ENCODE peak calls at places on chromosomes 6 and 20, in eight cellular contexts. One of them, this sample, is unnamed.

GRCh38 chr20:36908603-36909002 is 32.7 kb downstream of the TLDC2 start:
- DNase-seq in DND-41: no peak
- DNase-seq in neural crest cell: no peak
- DNase-seq in GM12865: peak
- DNase-seq in epithelial cell of esophagus: no peak
- DNase-seq in fibroblast of lung: no peak
- DNase-seq in endothelial cell: no peak
- DNase-seq in AG04450: no peak
- DNase-seq in this sample: no peak

GRCh38 chr6:52538921-52539354 is 37.9 kb downstream of the TRAM2 start:
- DNase-seq in DND-41: no peak
- DNase-seq in neural crest cell: no peak
- DNase-seq in GM12865: no peak
- DNase-seq in epithelial cell of esophagus: no peak
- DNase-seq in fibroblast of lung: peak
- DNase-seq in endothelial cell: no peak
- DNase-seq in AG04450: no peak
- DNase-seq in this sample: peak

GRCh38 chr20:51752343-51752951 is 15.7 kb downstream of the ATP9A start:
- DNase-seq in DND-41: no peak
- DNase-seq in neural crest cell: no peak
- DNase-seq in GM12865: no peak
- DNase-seq in epithelial cell of esophagus: peak
- DNase-seq in fibroblast of lung: peak
- DNase-seq in endothelial cell: no peak
- DNase-seq in AG04450: peak
- DNase-seq in this sample: peak

GRCh38 chr20:59829415-59830106 is 103.9 kb downstream of the SYCP2 start:
- DNase-seq in DND-41: no peak
- DNase-seq in neural crest cell: no peak
- DNase-seq in GM12865: no peak
- DNase-seq in epithelial cell of esophagus: peak
- DNase-seq in fibroblast of lung: no peak
- DNase-seq in endothelial cell: no peak
- DNase-seq in AG04450: no peak
- DNase-seq in this sample: no peak

GRCh38 chr6:52162940-52163908 is 23.0 kb upstream of the IL17A start:
- DNase-seq in DND-41: peak
- DNase-seq in neural crest cell: no peak
- DNase-seq in GM12865: peak
- DNase-seq in epithelial cell of esophagus: peak
- DNase-seq in fibroblast of lung: no peak
- DNase-seq in endothelial cell: no peak
- DNase-seq in AG04450: peak
- DNase-seq in this sample: no peak

GRCh38 chr20:6769953-6770831 is 2.7 kb downstream of the BMP2 start:
- DNase-seq in DND-41: no peak
- DNase-seq in neural crest cell: no peak
- DNase-seq in GM12865: no peak
- DNase-seq in epithelial cell of esophagus: peak
- DNase-seq in fibroblast of lung: peak
- DNase-seq in endothelial cell: peak
- DNase-seq in AG04450: no peak
- DNase-seq in this sample: no peak

GRCh38 chr20:12053348-12053747 is 135.7 kb downstream of the BTBD3 start:
- DNase-seq in DND-41: no peak
- DNase-seq in neural crest cell: no peak
- DNase-seq in GM12865: no peak
- DNase-seq in epithelial cell of esophagus: peak
- DNase-seq in fibroblast of lung: peak
- DNase-seq in endothelial cell: peak
- DNase-seq in AG04450: peak
- DNase-seq in this sample: no peak

GRCh38 chr6:22838346-22838745 is 269.0 kb downstream of the HDGFL1 start:
- DNase-seq in DND-41: no peak
- DNase-seq in neural crest cell: no peak
- DNase-seq in GM12865: peak
- DNase-seq in epithelial cell of esophagus: no peak
- DNase-seq in fibroblast of lung: peak
- DNase-seq in endothelial cell: no peak
- DNase-seq in AG04450: no peak
- DNase-seq in this sample: no peak

GRCh38 chr6:46184114-46184513 is 13.3 kb upstream of the ENPP5 start:
- DNase-seq in DND-41: no peak
- DNase-seq in neural crest cell: no peak
- DNase-seq in GM12865: no peak
- DNase-seq in epithelial cell of esophagus: peak
- DNase-seq in fibroblast of lung: peak
- DNase-seq in endothelial cell: no peak
- DNase-seq in AG04450: peak
- DNase-seq in this sample: peak
- TF ChIP-seq CTCF in DND-41: no peak
- TF ChIP-seq CTCF in neural crest cell: no peak
- TF ChIP-seq CTCF in GM12865: no peak
- TF ChIP-seq CTCF in epithelial cell of esophagus: no peak
- TF ChIP-seq CTCF in fibroblast of lung: no peak
- TF ChIP-seq CTCF in endothelial cell: no peak
- TF ChIP-seq CTCF in AG04450: no peak
- TF ChIP-seq CTCF in this sample: peak

GRCh38 chr6:55016261-55016660 is 158.1 kb upstream of the HCRTR2 start:
- DNase-seq in DND-41: no peak
- DNase-seq in neural crest cell: no peak
- DNase-seq in GM12865: no peak
- DNase-seq in epithelial cell of esophagus: no peak
- DNase-seq in fibroblast of lung: no peak
- DNase-seq in endothelial cell: no peak
- DNase-seq in AG04450: no peak
- DNase-seq in this sample: no peak

GRCh38 chr6:55014321-55015088 is 159.8 kb upstream of the HCRTR2 start:
- DNase-seq in DND-41: no peak
- DNase-seq in neural crest cell: no peak
- DNase-seq in GM12865: no peak
- DNase-seq in epithelial cell of esophagus: peak
- DNase-seq in fibroblast of lung: no peak
- DNase-seq in endothelial cell: no peak
- DNase-seq in AG04450: no peak
- DNase-seq in this sample: no peak

GRCh38 chr6:55009114-55009513 is 162.5 kb downstream of the FAM83B start:
- DNase-seq in DND-41: no peak
- DNase-seq in neural crest cell: no peak
- DNase-seq in GM12865: no peak
- DNase-seq in epithelial cell of esophagus: no peak
- DNase-seq in fibroblast of lung: no peak
- DNase-seq in endothelial cell: no peak
- DNase-seq in AG04450: no peak
- DNase-seq in this sample: no peak

GRCh38 chr6:55012454-55012853 is 161.9 kb upstream of the HCRTR2 start:
- DNase-seq in DND-41: no peak
- DNase-seq in neural crest cell: no peak
- DNase-seq in GM12865: no peak
- DNase-seq in epithelial cell of esophagus: no peak
- DNase-seq in fibroblast of lung: no peak
- DNase-seq in endothelial cell: no peak
- DNase-seq in AG04450: no peak
- DNase-seq in this sample: no peak

DNA sequence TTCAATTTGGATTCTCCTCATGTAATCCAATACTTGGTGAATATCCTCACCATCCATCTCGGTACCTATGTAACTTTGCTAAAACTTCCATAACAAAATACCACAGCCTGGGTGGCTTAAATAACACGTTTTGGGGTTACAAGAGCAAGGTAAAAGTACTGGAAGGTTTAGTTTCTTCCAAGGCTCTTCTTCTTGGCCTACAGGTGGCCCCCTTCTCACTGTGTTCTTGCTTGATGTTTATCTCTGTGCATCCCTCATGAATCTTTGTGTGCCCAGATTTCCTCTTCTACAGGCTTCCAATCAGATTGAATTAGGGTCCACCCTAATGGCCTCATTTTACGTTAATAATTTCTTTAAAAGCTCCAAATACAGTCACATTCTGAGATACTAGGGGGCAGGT is 163.3 kb upstream of the HCRTR2 start:
- DNase-seq in DND-41: no peak
- DNase-seq in neural crest cell: no peak
- DNase-seq in GM12865: no peak
- DNase-seq in epithelial cell of esophagus: no peak
- DNase-seq in fibroblast of lung: no peak
- DNase-seq in endothelial cell: no peak
- DNase-seq in AG04450: no peak
- DNase-seq in this sample: no peak
- TF ChIP-seq CTCF in DND-41: no peak
- TF ChIP-seq CTCF in neural crest cell: no peak
- TF ChIP-seq CTCF in GM12865: no peak
- TF ChIP-seq CTCF in epithelial cell of esophagus: no peak
- TF ChIP-seq CTCF in fibroblast of lung: no peak
- TF ChIP-seq CTCF in endothelial cell: no peak
- TF ChIP-seq CTCF in AG04450: no peak
- TF ChIP-seq CTCF in this sample: no peak

GRCh38 chr20:58246346-58246745 is 17.9 kb upstream of the ANKRD60 start:
- DNase-seq in DND-41: no peak
- DNase-seq in neural crest cell: no peak
- DNase-seq in GM12865: no peak
- DNase-seq in epithelial cell of esophagus: peak
- DNase-seq in fibroblast of lung: peak
- DNase-seq in endothelial cell: peak
- DNase-seq in AG04450: no peak
- DNase-seq in this sample: no peak
- TF ChIP-seq CTCF in DND-41: peak
- TF ChIP-seq CTCF in neural crest cell: peak
- TF ChIP-seq CTCF in GM12865: no peak
- TF ChIP-seq CTCF in epithelial cell of esophagus: peak
- TF ChIP-seq CTCF in fibroblast of lung: no peak
- TF ChIP-seq CTCF in endothelial cell: peak
- TF ChIP-seq CTCF in AG04450: peak
- TF ChIP-seq CTCF in this sample: peak

GRCh38 chr6:145838305-145838704 is 23.7 kb upstream of the FBXO30 start:
- DNase-seq in DND-41: no peak
- DNase-seq in neural crest cell: no peak
- DNase-seq in GM12865: no peak
- DNase-seq in epithelial cell of esophagus: peak
- DNase-seq in fibroblast of lung: no peak
- DNase-seq in endothelial cell: no peak
- DNase-seq in AG04450: no peak
- DNase-seq in this sample: no peak

GRCh38 chr6:145839653-145840052 is 25.1 kb upstream of the FBXO30 start:
- DNase-seq in DND-41: no peak
- DNase-seq in neural crest cell: no peak
- DNase-seq in GM12865: no peak
- DNase-seq in epithelial cell of esophagus: no peak
- DNase-seq in fibroblast of lung: no peak
- DNase-seq in endothelial cell: no peak
- DNase-seq in AG04450: no peak
- DNase-seq in this sample: no peak

GRCh38 chr6:145844933-145845531 is 30.4 kb upstream of the FBXO30 start:
- DNase-seq in DND-41: no peak
- DNase-seq in neural crest cell: no peak
- DNase-seq in GM12865: no peak
- DNase-seq in epithelial cell of esophagus: no peak
- DNase-seq in fibroblast of lung: no peak
- DNase-seq in endothelial cell: no peak
- DNase-seq in AG04450: no peak
- DNase-seq in this sample: no peak

GRCh38 chr6:145842693-145843546 is 28.3 kb upstream of the FBXO30 start:
- DNase-seq in DND-41: no peak
- DNase-seq in neural crest cell: no peak
- DNase-seq in GM12865: no peak
- DNase-seq in epithelial cell of esophagus: peak
- DNase-seq in fibroblast of lung: no peak
- DNase-seq in endothelial cell: no peak
- DNase-seq in AG04450: no peak
- DNase-seq in this sample: no peak

GRCh38 chr6:145841668-145842067 is 27.1 kb upstream of the FBXO30 start:
- DNase-seq in DND-41: no peak
- DNase-seq in neural crest cell: no peak
- DNase-seq in GM12865: no peak
- DNase-seq in epithelial cell of esophagus: peak
- DNase-seq in fibroblast of lung: no peak
- DNase-seq in endothelial cell: no peak
- DNase-seq in AG04450: no peak
- DNase-seq in this sample: no peak
- TF ChIP-seq CTCF in DND-41: no peak
- TF ChIP-seq CTCF in neural crest cell: no peak
- TF ChIP-seq CTCF in GM12865: no peak
- TF ChIP-seq CTCF in epithelial cell of esophagus: no peak
- TF ChIP-seq CTCF in fibroblast of lung: no peak
- TF ChIP-seq CTCF in endothelial cell: no peak
- TF ChIP-seq CTCF in AG04450: no peak
- TF ChIP-seq CTCF in this sample: no peak

GRCh38 chr20:31527266-31527665 is 13.0 kb downstream of the HM13 start:
- DNase-seq in DND-41: no peak
- DNase-seq in neural crest cell: no peak
- DNase-seq in GM12865: no peak
- DNase-seq in epithelial cell of esophagus: no peak
- DNase-seq in fibroblast of lung: no peak
- DNase-seq in endothelial cell: no peak
- DNase-seq in AG04450: no peak
- DNase-seq in this sample: no peak
- TF ChIP-seq CTCF in DND-41: no peak
- TF ChIP-seq CTCF in neural crest cell: no peak
- TF ChIP-seq CTCF in GM12865: no peak
- TF ChIP-seq CTCF in epithelial cell of esophagus: no peak
- TF ChIP-seq CTCF in fibroblast of lung: no peak
- TF ChIP-seq CTCF in endothelial cell: no peak
- TF ChIP-seq CTCF in AG04450: no peak
- TF ChIP-seq CTCF in this sample: no peak

GRCh38 chr6:92701425-92702096 is 717.8 kb downstream of the EPHA7 start:
- DNase-seq in DND-41: no peak
- DNase-seq in neural crest cell: no peak
- DNase-seq in GM12865: no peak
- DNase-seq in epithelial cell of esophagus: no peak
- DNase-seq in fibroblast of lung: no peak
- DNase-seq in endothelial cell: no peak
- DNase-seq in AG04450: no peak
- DNase-seq in this sample: no peak

GRCh38 chr6:92708945-92709344 is 710.4 kb downstream of the EPHA7 start:
- DNase-seq in DND-41: no peak
- DNase-seq in neural crest cell: no peak
- DNase-seq in GM12865: no peak
- DNase-seq in epithelial cell of esophagus: no peak
- DNase-seq in fibroblast of lung: no peak
- DNase-seq in endothelial cell: no peak
- DNase-seq in AG04450: no peak
- DNase-seq in this sample: no peak

GRCh38 chr6:92708270-92708669 is 711.1 kb downstream of the EPHA7 start:
- DNase-seq in DND-41: no peak
- DNase-seq in neural crest cell: no peak
- DNase-seq in GM12865: no peak
- DNase-seq in epithelial cell of esophagus: no peak
- DNase-seq in fibroblast of lung: peak
- DNase-seq in endothelial cell: no peak
- DNase-seq in AG04450: no peak
- DNase-seq in this sample: no peak

GRCh38 chr6:92710048-92710447 is 709.3 kb downstream of the EPHA7 start:
- DNase-seq in DND-41: no peak
- DNase-seq in neural crest cell: no peak
- DNase-seq in GM12865: peak
- DNase-seq in epithelial cell of esophagus: no peak
- DNase-seq in fibroblast of lung: peak
- DNase-seq in endothelial cell: no peak
- DNase-seq in AG04450: no peak
- DNase-seq in this sample: no peak

GRCh38 chr6:92706976-92707375 is 712.4 kb downstream of the EPHA7 start:
- DNase-seq in DND-41: no peak
- DNase-seq in neural crest cell: no peak
- DNase-seq in GM12865: no peak
- DNase-seq in epithelial cell of esophagus: peak
- DNase-seq in fibroblast of lung: no peak
- DNase-seq in endothelial cell: no peak
- DNase-seq in AG04450: no peak
- DNase-seq in this sample: no peak
- TF ChIP-seq CTCF in DND-41: no peak
- TF ChIP-seq CTCF in neural crest cell: no peak
- TF ChIP-seq CTCF in GM12865: no peak
- TF ChIP-seq CTCF in epithelial cell of esophagus: no peak
- TF ChIP-seq CTCF in fibroblast of lung: no peak
- TF ChIP-seq CTCF in endothelial cell: no peak
- TF ChIP-seq CTCF in AG04450: no peak
- TF ChIP-seq CTCF in this sample: no peak

This sample was measured in BJ.